ENCODE peak calls at places on chromosomes 1 and 21, in four cellular contexts. A is transverse colon, V is foreskin keratinocyte, K is endothelial cell. D is an unnamed sample.
A peak's percentile ranks its signal among the peaks of the same experiment; 100 is the strongest.

GRCh38 chr1:26787381-26787705 is 407 bp upstream of the PIGV start:
- DNase-seq in A (peak; percentile 61), V (no peak), K (no peak), D (no peak)

GRCh38 chr1:83083589-83084224 is 915.2 kb downstream of the TTLL7 start:
- DNase-seq in A (no peak), V (no peak), K (no peak), D (no peak)

GRCh38 chr1:164823486-164824279 is 264.7 kb downstream of the PBX1 start:
- DNase-seq in A (peak; percentile 27), V (no peak), K (no peak), D (no peak)

GRCh38 chr1:154837679-154838171 is 32.4 kb downstream of the KCNN3 start:
- DNase-seq in A (peak; percentile 83), V (no peak), K (no peak), D (no peak)

GRCh38 chr1:59520759-59521442 is 224.0 kb downstream of the FGGY start:
- DNase-seq in A (no peak), V (no peak), K (no peak), D (no peak)

GRCh38 chr1:243623831-243624230 is 226.2 kb downstream of the AKT3 start:
- DNase-seq in A (no peak), V (no peak), K (no peak), D (no peak)

GRCh38 chr1:36585760-36586072 is 103.0 kb upstream of the CSF3R start:
- DNase-seq in A (no peak), V (peak; percentile 90), K (no peak), D (no peak)

GRCh38 chr1:166974647-166975345 is 544 bp downstream of the ILDR2 start:
- DNase-seq in A (no peak), V (no peak), K (no peak), D (peak; percentile 18)

GRCh38 chr1:237394263-237394662 is 352.3 kb downstream of the RYR2 start:
- DNase-seq in A (no peak), V (peak; percentile 33), K (no peak), D (no peak)

GRCh38 chr1:210344706-210345105 is 16.0 kb downstream of the HHAT start:
- DNase-seq in A (no peak), V (no peak), K (no peak), D (no peak)

GRCh38 chr1:222627232-222627631 is 9.3 kb downstream of the MIA3 start:
- DNase-seq in A (no peak), V (no peak), K (no peak), D (no peak)

DNA sequence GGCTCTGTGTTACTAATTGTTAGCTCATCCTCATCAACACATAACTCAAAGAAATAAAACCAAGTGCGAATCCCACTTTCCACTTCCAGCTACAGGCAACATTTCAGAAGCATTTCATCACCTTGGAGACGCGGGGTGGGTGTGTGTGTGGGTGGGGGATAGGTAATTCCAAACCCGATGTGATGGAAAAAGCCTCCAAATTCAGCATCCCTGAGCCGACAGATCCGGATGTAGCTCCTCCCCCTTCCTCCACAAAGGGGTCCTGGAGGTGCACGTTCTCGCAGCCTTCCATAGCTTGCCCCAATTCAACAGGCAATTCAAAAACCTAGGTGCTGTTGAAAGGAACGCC is 486 bp downstream of the HSPA13 start:
- DNase-seq in A (no peak), V (no peak), K (no peak), D (no peak)
- TF ChIP-seq CTCF in A (no peak), V (no peak), K (no peak), D (no peak)

GRCh38 chr21:14070049-14070893 is 140.5 kb downstream of the LIPI start:
- DNase-seq in A (no peak), V (no peak), K (no peak), D (no peak)
- TF ChIP-seq CTCF in A (no peak), V (no peak), K (no peak), D (no peak)

DNA sequence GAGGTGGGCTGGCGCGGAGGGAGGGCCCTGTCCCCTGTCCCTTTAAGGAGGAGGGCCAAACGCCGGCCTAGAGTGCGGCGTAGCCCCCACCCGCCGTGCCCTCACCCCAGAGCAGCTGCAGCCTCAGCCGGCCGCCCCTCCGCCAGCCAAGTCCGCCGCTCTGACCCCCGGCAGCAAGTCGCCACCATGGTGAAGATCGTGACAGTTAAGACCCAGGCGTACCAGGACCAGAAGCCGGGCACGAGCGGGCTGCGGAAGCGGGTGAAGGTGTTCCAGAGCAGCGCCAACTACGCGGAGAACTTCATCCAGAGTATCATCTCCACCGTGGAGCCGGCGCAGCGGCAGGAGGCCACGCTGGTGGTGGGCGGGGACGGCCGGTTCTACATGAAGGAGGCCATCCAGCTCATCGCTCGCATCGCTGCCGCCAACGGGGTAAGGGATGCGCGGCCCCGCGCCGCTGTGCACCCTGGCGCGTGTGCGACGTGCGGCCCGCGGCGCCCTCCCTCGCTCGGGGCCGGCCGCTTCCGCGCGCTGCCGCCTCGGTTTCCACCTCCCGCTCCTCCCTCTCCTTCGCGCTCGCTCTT is at the start of gene PGM1:
- DNase-seq in A (peak; percentile 75), V (peak; percentile 51), K (peak; percentile 68), D (peak; percentile 85)
- TF ChIP-seq CTCF in A (no peak), V (peak; percentile 10), K (no peak), D (no peak)

GRCh38 chr1:52140633-52141512 is 1.0 kb upstream of the ZFYVE9 start:
- DNase-seq in A (no peak), V (no peak), K (no peak), D (no peak)
- TF ChIP-seq CTCF in A (no peak), V (no peak), K (no peak), D (no peak)

GRCh38 chr1:179296356-179296755 is 2.8 kb downstream of the SOAT1 start:
- DNase-seq in A (no peak), V (no peak), K (no peak), D (no peak)

GRCh38 chr1:179295356-179295755 is 1.8 kb downstream of the SOAT1 start:
- DNase-seq in A (no peak), V (no peak), K (no peak), D (no peak)

GRCh38 chr1:179288977-179289376 is 4.6 kb upstream of the SOAT1 start:
- DNase-seq in A (no peak), V (no peak), K (no peak), D (no peak)

GRCh38 chr1:179296831-179297377 is 3.3 kb downstream of the SOAT1 start:
- DNase-seq in A (no peak), V (no peak), K (no peak), D (no peak)

DNA sequence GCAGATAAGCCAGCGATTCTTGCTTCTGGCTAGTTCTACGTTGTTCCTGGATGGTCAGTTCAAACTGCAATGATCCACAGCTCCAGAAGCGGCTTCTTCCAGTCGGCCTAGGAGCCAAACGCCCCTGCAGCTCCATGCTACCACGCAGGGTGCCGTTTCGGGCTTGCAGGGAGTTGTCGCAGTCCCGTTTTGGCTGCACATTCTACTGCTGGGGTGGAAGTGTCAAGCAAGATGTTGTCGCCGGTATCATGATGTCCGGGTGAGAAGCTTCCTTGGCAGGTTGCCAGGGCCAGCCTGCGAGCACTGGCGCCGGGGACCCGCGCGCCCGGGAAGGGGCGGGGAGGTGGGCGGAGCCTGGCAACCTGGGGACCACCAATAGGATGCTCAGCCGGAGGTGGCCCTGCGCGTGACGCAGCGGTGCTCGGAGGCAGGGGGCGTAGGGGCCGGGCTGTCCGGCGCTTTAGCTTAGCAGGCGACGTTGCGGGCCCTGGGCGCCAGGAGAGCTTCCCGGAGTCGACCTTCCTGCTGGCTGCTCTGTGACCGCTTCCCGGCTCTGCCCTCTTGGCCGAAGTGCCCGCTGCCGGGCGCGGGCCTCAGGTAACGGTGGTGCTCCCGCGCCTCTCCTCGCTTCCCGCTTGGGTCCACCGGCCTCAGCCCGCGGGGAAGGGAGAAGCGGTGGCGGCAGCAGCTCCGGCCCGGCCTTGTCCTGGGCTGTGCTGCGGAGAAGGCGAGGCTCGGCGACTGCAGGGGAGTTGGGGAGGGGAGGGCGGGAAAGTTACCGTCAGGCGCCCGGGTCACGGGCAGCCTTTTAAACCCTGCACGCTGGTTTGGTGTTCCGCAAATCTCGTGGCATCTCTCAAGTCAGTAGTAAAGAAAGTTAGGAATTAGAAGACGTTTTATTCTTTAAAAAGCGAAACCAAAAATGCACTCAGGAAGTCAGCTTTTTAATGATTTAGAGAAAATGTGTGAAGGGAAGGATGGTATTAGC is at the start of gene SOAT1:
- DNase-seq in A (peak; percentile 95), V (peak; percentile 46), K (peak; percentile 90), D (peak; percentile 97)
- TF ChIP-seq CTCF in A (peak; percentile 11), V (peak; percentile 38), K (no peak), D (peak; percentile 9)

DNA sequence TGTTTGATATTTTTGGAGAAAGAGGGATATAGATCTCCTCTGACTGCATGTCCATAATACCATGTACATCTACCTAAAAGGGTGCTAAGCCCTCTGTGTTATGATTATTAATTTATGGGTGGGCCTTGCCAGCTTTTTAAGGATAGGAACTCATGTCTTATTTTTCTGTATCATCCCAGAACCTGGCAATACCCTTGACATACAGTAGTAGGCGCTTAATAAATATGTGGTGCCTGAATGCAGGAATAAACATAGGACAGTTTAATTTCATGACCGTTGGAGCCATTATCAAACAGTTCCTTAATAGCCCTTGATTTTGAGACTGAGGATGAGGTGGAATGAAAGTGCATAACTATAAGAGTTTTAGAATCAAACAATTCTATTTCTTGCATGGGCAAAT is 12.5 kb upstream of the ATP6V1G3 start:
- DNase-seq in A (no peak), V (no peak), K (no peak), D (no peak)
- TF ChIP-seq CTCF in A (no peak), V (peak; percentile 23), K (no peak), D (no peak)

D was measured in nephron progenitor cell.